ENCODE peak calls at places on chromosomes 7 and 10, in seven cellular contexts. X, W, J, O, L, C and R are unnamed samples. For H3K4me1, the result is how much of the 10 kb centered on the place peaks cover.

GRCh38 chr10:84845628-84846261 is 517.4 kb downstream of the CCSER2 start:
- ATAC-seq in L (peak), X (no peak), O (peak), W (peak), J (peak), C (no peak), R (no peak)

GRCh38 chr10:22016046-22016705 is 12.6 kb upstream of the DNAJC1 start:
- ATAC-seq in J (no peak), X (no peak), L (no peak), O (no peak), C (no peak), W (no peak), R (no peak)

GRCh38 chr7:135459951-135460567 is 49.8 kb downstream of the CNOT4 start:
- ATAC-seq in O (no peak), C (peak), J (no peak), W (no peak), X (no peak), L (no peak), R (no peak)

GRCh38 chr7:128936798-128937197 is 929 bp upstream of the IRF5 start:
- ATAC-seq in L (no peak), X (no peak), J (no peak), O (no peak), W (no peak), C (no peak), R (no peak)

GRCh38 chr7:1758859-1759521 is 88.9 kb downstream of the ELFN1 start:
- ATAC-seq in L (peak), W (peak), J (peak), C (peak), O (no peak), X (no peak), R (no peak)

GRCh38 chr7:42012786-42013360 is 224.1 kb downstream of the GLI3 start:
- ATAC-seq in O (peak), C (no peak), L (no peak), J (no peak), W (no peak), X (no peak), R (no peak)

GRCh38 chr10:80485410-80486135 is 31.5 kb downstream of the TSPAN14 start:
- ATAC-seq in C (no peak), X (no peak), W (no peak), O (no peak), L (no peak), J (no peak), R (peak)

GRCh38 chr7:93949468-93949867 is 27.9 kb downstream of the GNG11 start:
- ATAC-seq in J (no peak), C (no peak), W (no peak), X (peak), L (peak), O (no peak), R (no peak)

GRCh38 chr10:100319736-100320135 is 10.3 kb downstream of the PKD2L1 start:
- ATAC-seq in C (no peak), W (no peak), J (no peak), X (no peak), O (no peak), L (no peak), R (no peak)

GRCh38 chr7:106279425-106280182 is 5.2 kb downstream of the NAMPT start:
- ATAC-seq in O (no peak), J (no peak), W (no peak), X (no peak), C (peak), L (peak), R (no peak)

GRCh38 chr7:129166745-129167144 is 21.7 kb upstream of the SMO start:
- ATAC-seq in W (no peak), X (no peak), L (no peak), C (no peak), J (no peak), O (no peak), R (no peak)

GRCh38 chr10:126250527-126251310 is 137.6 kb downstream of the ADAM12 start:
- ATAC-seq in J (no peak), X (no peak), C (no peak), O (no peak), L (no peak), W (no peak), R (no peak)

GRCh38 chr10:124048371-124049290 is 44.8 kb downstream of the CHST15 start:
- ATAC-seq in W (no peak), L (no peak), O (no peak), X (no peak), C (no peak), J (peak), R (no peak)

GRCh38 chr10:28242560-28243204 is 60.2 kb downstream of the MPP7 start:
- ATAC-seq in W (no peak), J (no peak), L (no peak), X (no peak), O (no peak), C (no peak), R (no peak)

GRCh38 chr7:131012477-131013031 is 278.5 kb upstream of the KLF14 start:
- ATAC-seq in C (peak), O (peak), W (peak), L (peak), J (no peak), X (no peak), R (no peak)

GRCh38 chr7:155577509-155577905 is 31.1 kb upstream of the CNPY1 start:
- ATAC-seq in L (no peak), X (no peak), O (no peak), C (no peak), J (no peak), W (no peak), R (no peak)

GRCh38 chr7:139543801-139544603 is 20.5 kb downstream of the CLEC2L start:
- ATAC-seq in C (peak), X (no peak), W (no peak), O (no peak), L (peak), J (peak), R (no peak)

GRCh38 chr10:73017955-73018480 is 63.4 kb upstream of the PLA2G12B start:
- ATAC-seq in J (peak), O (no peak), C (no peak), X (peak), L (no peak), W (peak), R (no peak)

GRCh38 chr10:21195149-21195731 is 298.1 kb upstream of the NEBL start:
- ATAC-seq in J (no peak), C (no peak), W (no peak), X (no peak), O (no peak), L (peak), R (no peak)

GRCh38 chr10:102368072-102368471 is 27.4 kb upstream of the NFKB2 start:
- ATAC-seq in W (no peak), O (peak), J (no peak), L (peak), X (peak), C (no peak), R (no peak)

GRCh38 chr10:94138391-94138790 is 144.7 kb downstream of the PLCE1 start:
- ATAC-seq in O (no peak), J (no peak), W (no peak), C (no peak), X (peak), L (no peak), R (no peak)

GRCh38 chr7:96837583-96837982 is 127.9 kb upstream of the SEM1 start:
- ATAC-seq in W (no peak), O (no peak), L (no peak), J (no peak), C (no peak), X (no peak), R (no peak)

GRCh38 chr10:21649441-21649872 is 115.4 kb downstream of the MLLT10 start:
- ATAC-seq in J (no peak), W (no peak), X (no peak), L (no peak), C (no peak), O (no peak), R (no peak)

GRCh38 chr10:15869935-15870334 is 9.6 kb upstream of the MINDY3 start:
- ATAC-seq in J (no peak), C (peak), X (no peak), W (no peak), O (no peak), L (no peak), R (no peak)

GRCh38 chr10:132746801-132747625 is 38.9 kb downstream of the NKX6-2 start:
- ATAC-seq in J (no peak), L (peak), C (no peak), W (no peak), X (no peak), O (no peak), R (peak)

GRCh38 chr10:14366760-14367159 is 36.0 kb upstream of the FRMD4A start:
- ATAC-seq in L (no peak), X (no peak), O (peak), W (no peak), C (no peak), J (no peak), R (no peak)

GRCh38 chr10:63521389-63522128 is at the start of gene REEP3:
- ATAC-seq in X (peak), J (peak), O (peak), C (peak), L (peak), W (peak), R (peak)
- TF ChIP-seq POLR2A in X (peak), J (peak), O (peak), C (peak), L (peak), W (peak), R (peak)

GRCh38 chr7:45031829-45032228 is 31.8 kb downstream of the CCM2 start:
- ATAC-seq in W (no peak), X (no peak), C (no peak), L (no peak), O (no peak), J (peak), R (no peak)
- H3K4me1 ChIP-seq in W (under half), X (under half), C (under half), L (under half), O (under half), J (half or more), R (under half)

DNA sequence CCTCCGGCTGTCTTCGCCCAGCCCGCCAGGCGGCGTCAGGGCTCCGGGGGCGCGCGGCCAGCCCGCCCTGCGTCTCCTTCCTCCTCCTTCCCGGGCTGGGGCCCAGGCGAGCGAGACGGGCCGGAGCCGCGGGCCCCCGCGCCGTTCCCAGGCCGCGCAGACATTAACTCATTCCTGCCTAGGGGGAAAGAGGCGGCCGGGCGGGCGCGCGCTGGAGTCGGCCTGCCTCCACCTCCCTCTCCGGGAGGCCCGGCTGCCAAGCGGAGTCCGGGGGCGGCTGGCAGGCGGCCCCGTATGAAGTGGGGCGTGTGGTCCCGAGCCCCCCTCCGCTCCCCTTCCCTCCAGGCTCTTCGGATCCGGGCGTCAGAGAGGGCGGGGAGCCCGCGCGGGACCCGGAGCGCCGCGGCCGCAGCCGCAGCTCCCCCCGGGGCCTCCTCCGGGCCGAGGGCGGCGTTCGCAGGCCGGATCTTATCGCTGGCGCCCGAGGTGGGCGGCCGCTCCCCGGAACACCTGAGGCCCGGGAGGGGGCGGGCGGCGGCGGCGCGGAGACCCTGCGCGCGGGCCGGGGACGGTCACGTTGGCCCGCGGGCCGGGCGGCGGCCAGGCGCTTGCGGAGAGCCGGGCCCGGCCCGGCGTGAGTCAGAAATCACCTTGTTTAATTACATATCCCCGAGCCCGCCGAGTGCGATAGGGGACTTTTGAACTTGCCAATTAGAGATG is 43.1 kb downstream of the LDB3 start:
- ATAC-seq in L (peak), C (peak), X (peak), W (peak), O (peak), J (peak), R (peak)
- TF ChIP-seq POLR2A in L (peak), C (peak), X (peak), W (peak), O (peak), J (peak), R (peak)

DNA sequence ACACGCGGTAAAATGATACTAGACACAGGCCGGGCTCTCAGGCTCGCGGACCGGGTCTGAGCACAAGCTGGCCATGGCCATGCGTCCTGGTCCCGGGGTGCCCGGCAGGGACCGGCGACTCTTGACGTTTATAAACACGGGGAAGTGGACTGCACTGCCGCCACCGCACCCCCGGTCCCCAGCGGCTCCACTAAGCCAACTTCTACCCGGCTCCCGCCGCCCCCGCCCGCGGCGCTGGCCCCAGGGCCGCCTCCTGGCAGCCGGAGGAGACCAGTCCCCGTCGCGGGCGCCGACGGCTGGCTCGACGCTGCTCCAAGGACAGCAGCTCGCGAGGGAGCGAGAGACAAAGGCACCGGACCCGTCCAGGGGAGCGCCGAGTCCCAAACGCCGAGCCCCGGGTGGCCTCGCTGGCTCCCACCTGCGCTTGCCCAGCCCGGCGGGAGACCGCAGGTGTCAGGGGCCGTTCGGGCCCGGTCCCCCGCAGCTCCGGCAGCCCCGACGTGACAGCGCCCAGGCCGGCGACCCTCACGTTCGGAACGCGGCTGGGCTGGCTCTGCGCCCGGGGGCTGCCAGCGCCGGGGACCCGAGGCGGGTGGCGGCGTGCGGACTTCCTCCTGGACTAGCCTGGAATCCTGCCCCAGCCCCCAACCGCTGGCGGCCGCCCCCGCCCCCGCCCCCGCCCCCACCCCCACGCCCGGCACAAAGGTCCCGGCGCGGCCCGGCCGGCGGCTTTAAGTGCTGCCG is 517 bp downstream of the ITGB1 start:
- ATAC-seq in C (peak), L (peak), O (peak), J (peak), W (no peak), X (peak), R (peak)
- H3K4me1 ChIP-seq in C (under half), L (under half), O (half or more), J (half or more), W (half or more), X (under half), R (under half)

DNA sequence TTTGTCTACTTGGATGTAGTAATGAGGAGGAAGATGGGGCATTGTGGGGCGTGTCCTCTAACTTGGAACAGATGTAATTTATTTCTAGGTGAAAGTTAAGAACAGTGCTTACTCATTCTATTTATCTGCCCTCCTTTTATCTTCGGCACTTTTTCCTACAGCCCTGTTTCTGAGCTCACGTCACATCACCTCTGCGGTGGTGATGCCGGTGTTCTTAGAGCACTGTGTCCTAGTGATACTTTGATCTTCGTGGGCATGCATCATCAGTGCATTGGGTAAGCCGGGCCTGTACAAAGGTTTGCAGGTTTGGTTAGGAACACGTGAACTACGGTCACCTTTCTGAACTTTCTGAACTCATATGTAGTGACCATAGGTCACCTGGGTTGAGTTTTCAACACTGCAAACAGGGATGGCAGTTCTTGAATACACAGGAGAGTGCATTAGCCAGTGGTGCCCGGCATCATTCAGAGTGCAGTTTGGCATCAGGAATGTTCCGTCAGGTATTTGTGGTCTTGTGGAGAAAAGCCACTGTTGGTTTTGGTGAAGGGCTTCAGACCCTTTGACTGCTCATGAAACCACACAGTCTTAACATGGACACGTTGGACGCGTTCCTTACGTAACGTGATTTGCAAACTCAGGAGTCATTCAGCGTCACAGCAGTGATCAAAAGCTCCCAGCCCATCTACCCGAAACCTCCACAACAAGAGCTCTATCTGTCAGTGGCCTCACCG is 5.6 kb downstream of the POR start:
- ATAC-seq in C (peak), W (peak), X (no peak), L (no peak), O (no peak), J (peak), R (no peak)
- TF ChIP-seq POLR2A in C (no peak), W (no peak), X (no peak), L (no peak), O (no peak), J (peak), R (no peak)

GRCh38 chr7:137934176-137934826 is 67.6 kb downstream of the CREB3L2 start:
- ATAC-seq in W (no peak), O (no peak), C (peak), X (no peak), L (no peak), J (no peak), R (no peak)

GRCh38 chr7:137936509-137937201 is 65.2 kb downstream of the CREB3L2 start:
- ATAC-seq in X (no peak), C (no peak), W (no peak), J (no peak), O (no peak), L (no peak), R (no peak)

GRCh38 chr7:137937202-137937560 is 64.7 kb downstream of the CREB3L2 start:
- ATAC-seq in L (peak), X (peak), W (no peak), J (peak), O (no peak), C (no peak), R (peak)

GRCh38 chr7:137934941-137935848 is 66.7 kb downstream of the CREB3L2 start:
- ATAC-seq in J (no peak), L (no peak), W (no peak), C (peak), O (no peak), X (no peak), R (no peak)

DNA sequence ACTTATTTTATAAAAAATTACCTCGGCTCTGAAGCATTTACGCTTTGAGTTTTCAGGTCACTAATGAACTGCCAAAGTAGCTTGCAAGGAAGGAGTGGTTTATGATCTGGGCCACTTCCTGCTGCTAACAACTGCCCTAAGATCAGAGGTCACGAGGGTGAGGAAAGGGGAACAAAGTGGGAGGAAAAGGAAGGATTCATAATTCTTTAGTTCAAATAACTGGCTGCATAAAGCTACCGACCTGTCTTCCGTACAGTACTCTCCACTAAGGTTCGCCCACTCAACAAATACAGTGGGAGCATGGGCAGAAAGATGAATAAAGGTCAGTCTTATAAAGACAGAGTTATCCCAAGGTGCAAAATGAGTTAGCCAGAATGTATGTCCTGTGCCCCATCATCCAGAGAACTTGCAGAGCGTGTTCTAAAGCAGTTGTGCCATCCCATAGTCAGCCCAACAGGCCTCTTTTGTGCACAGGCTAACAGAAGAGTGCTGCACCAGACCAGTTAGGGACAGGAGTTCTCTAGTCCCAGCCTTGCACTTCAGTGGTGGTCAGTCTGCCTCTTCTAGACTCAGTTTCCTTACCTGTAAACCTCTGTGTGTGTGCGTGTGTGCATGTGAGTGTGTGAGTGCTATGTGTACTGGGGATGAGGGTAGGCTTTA is 65.9 kb downstream of the CREB3L2 start:
- ATAC-seq in C (peak), W (no peak), O (no peak), J (peak), L (no peak), X (no peak), R (no peak)
- H3K4me1 ChIP-seq in C (half or more), W (half or more), O (half or more), J (half or more), L (under half), X (under half), R (half or more)

DNA sequence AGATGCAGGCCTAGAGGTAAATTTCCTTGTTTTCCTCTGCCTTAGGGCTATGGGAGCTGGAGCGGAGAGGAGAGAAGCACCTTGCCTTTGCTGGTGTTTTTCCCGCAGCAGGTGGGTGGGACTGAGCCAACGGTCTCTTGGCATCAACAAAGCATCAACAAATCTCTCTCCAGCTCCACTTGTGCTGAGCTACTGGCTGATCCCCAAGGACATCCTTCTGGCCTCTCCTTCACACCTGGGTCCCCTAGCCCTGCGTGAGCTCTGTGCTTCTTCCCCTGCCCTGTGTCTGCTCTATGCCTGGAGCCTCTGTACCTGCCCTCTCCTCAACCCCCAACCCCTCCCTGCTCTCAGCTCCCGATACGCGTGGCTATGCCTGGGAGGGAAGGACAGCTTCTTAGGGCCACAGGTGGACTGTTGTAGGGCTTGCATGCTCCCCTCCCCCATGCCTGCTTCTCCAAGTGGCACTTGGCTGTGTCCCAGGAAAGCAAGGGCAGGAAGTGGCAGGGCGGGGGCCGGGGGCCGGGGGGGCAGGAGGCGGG is 3.2 kb upstream of the CLDN4 start:
- ATAC-seq in C (peak), O (peak), L (peak), W (no peak), J (no peak), X (no peak), R (no peak)
- TF ChIP-seq POLR2A in C (no peak), O (no peak), L (no peak), W (no peak), J (no peak), X (no peak), R (no peak)

DNA sequence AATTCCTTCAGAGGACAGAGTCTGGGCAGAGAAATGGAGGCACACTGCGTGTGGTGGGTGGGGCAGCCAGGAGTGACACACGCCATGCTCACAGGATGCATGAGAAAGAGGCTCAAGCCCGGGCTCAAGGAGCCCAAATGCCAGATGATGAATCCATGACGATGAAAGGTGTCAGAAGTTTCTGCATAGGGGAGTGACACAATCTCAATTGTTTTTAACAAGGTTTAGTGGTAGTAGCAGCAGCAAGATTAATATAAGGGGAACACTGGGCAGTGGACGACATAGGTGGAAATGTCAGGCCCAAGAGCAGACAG is 126.1 kb downstream of the TNS3 start:
- ATAC-seq in C (no peak), L (no peak), W (no peak), J (no peak), O (no peak), X (no peak), R (no peak)
- H3K4me1 ChIP-seq in C (under half), L (half or more), W (half or more), J (under half), O (half or more), X (under half), R (half or more)